ENCODE peak calls at places on chromosome 12, in four cellular contexts. P is adipocyte, L is A172, R is NCI-H774. C is an unnamed sample.

GRCh38 chr12:15001733-15002471 is 29.1 kb downstream of the PDE6H start:
- DNase-seq in P (peak; percentile 9), L (no peak), R (no peak), C (no peak)

GRCh38 chr12:57474862-57475261 is 4.8 kb downstream of the ARHGAP9 start:
- DNase-seq in P (no peak), L (no peak), R (no peak), C (no peak)

GRCh38 chr12:18383203-18383602 is 121.9 kb downstream of the PIK3C2G start:
- DNase-seq in P (peak; percentile 95), L (peak; percentile 74), R (no peak), C (no peak)

GRCh38 chr12:117125275-117125613 is 26.0 kb upstream of the TESC start:
- DNase-seq in P (peak; percentile 48), L (peak; percentile 56), R (no peak), C (no peak)

GRCh38 chr12:47791874-47792273 is 18.8 kb downstream of the SLC48A1 start:
- DNase-seq in P (no peak), L (no peak), R (no peak), C (no peak)

GRCh38 chr12:104513681-104514080 is 56.9 kb downstream of the CHST11 start:
- DNase-seq in P (no peak), L (no peak), R (no peak), C (no peak)

GRCh38 chr12:69688496-69689427 is 10.3 kb downstream of the BEST3 start:
- DNase-seq in P (peak; percentile 89), L (peak; percentile 96), R (no peak), C (no peak)

GRCh38 chr12:114685869-114686268 is 1.9 kb upstream of the TBX3 start:
- DNase-seq in P (peak; percentile 77), L (no peak), R (no peak), C (no peak)

GRCh38 chr12:71216725-71217579 is 59.2 kb upstream of the TSPAN8 start:
- DNase-seq in P (peak; percentile 24), L (peak; percentile 76), R (peak; percentile 41), C (peak; percentile 64)

GRCh38 chr12:110661337-110661972 is 27.5 kb downstream of the HVCN1 start:
- DNase-seq in P (no peak), L (no peak), R (no peak), C (no peak)

GRCh38 chr12:2359725-2360629 is 307.2 kb downstream of the CACNA1C start:
- DNase-seq in P (no peak), L (no peak), R (no peak), C (no peak)

GRCh38 chr12:89236237-89236636 is 116.1 kb downstream of the DUSP6 start:
- DNase-seq in P (no peak), L (peak; percentile 20), R (no peak), C (no peak)

GRCh38 chr12:65881348-65881961 is 57.2 kb downstream of the HMGA2 start:
- DNase-seq in P (peak; percentile 81), L (no peak), R (no peak), C (no peak)

C was measured in NCI-H1417 treated with DMSO at 0.1 percent for 48 hours.